ENCODE peak calls at places on chromosome 22, in six cellular contexts. One of them, this sample, is unnamed.

GRCh38 chr22:42991010-42991651 is 23.8 kb downstream of the PACSIN2 start:
- DNase-seq in GM10248: no peak
- DNase-seq in A549: no peak
- DNase-seq in mammary epithelial cell: peak
- DNase-seq in B cell: no peak
- DNase-seq in fibroblast of lung: peak
- DNase-seq in this sample: peak

GRCh38 chr22:39628563-39629080 is 58.1 kb downstream of the CACNA1I start:
- DNase-seq in A549: no peak
- DNase-seq in fibroblast of lung: no peak
- DNase-seq in mammary epithelial cell: no peak
- DNase-seq in B cell: no peak
- DNase-seq in GM10248: no peak
- DNase-seq in this sample: no peak

GRCh38 chr22:27851974-27852713 is 50.6 kb upstream of the MN1 start:
- DNase-seq in mammary epithelial cell: no peak
- DNase-seq in B cell: no peak
- DNase-seq in GM10248: no peak
- DNase-seq in A549: no peak
- DNase-seq in fibroblast of lung: no peak
- DNase-seq in this sample: no peak

GRCh38 chr22:18955696-18956095 is 19.6 kb upstream of the PRODH start:
- DNase-seq in GM10248: no peak
- DNase-seq in fibroblast of lung: no peak
- DNase-seq in mammary epithelial cell: no peak
- DNase-seq in B cell: peak
- DNase-seq in A549: no peak
- DNase-seq in this sample: peak

GRCh38 chr22:31084811-31085492 is 3.8 kb downstream of the SMTN start:
- DNase-seq in mammary epithelial cell: peak
- DNase-seq in B cell: peak
- DNase-seq in fibroblast of lung: peak
- DNase-seq in GM10248: peak
- DNase-seq in A549: no peak
- DNase-seq in this sample: peak

GRCh38 chr22:32352681-32353080 is 5.0 kb upstream of the RFPL3 start:
- DNase-seq in A549: no peak
- DNase-seq in mammary epithelial cell: no peak
- DNase-seq in GM10248: no peak
- DNase-seq in fibroblast of lung: no peak
- DNase-seq in B cell: no peak
- DNase-seq in this sample: no peak

GRCh38 chr22:33049125-33049729 is 9.0 kb downstream of the SYN3 start:
- DNase-seq in B cell: peak
- DNase-seq in fibroblast of lung: peak
- DNase-seq in A549: peak
- DNase-seq in GM10248: peak
- DNase-seq in mammary epithelial cell: peak
- DNase-seq in this sample: peak

GRCh38 chr22:30373331-30374325 is 13.6 kb downstream of the RNF215 start:
- DNase-seq in mammary epithelial cell: no peak
- DNase-seq in GM10248: no peak
- DNase-seq in fibroblast of lung: no peak
- DNase-seq in A549: no peak
- DNase-seq in B cell: no peak
- DNase-seq in this sample: no peak

GRCh38 chr22:48802576-48802975 is 1025.1 kb downstream of the BRD1 start:
- DNase-seq in B cell: no peak
- DNase-seq in GM10248: no peak
- DNase-seq in mammary epithelial cell: no peak
- DNase-seq in fibroblast of lung: no peak
- DNase-seq in A549: no peak
- DNase-seq in this sample: no peak

GRCh38 chr22:38320605-38321402 is 3.6 kb upstream of the CSNK1E start:
- DNase-seq in fibroblast of lung: no peak
- DNase-seq in A549: no peak
- DNase-seq in mammary epithelial cell: no peak
- DNase-seq in B cell: no peak
- DNase-seq in GM10248: no peak
- DNase-seq in this sample: no peak

GRCh38 chr22:48979482-48979881 is 848.2 kb downstream of the BRD1 start:
- DNase-seq in fibroblast of lung: no peak
- DNase-seq in B cell: no peak
- DNase-seq in GM10248: no peak
- DNase-seq in mammary epithelial cell: no peak
- DNase-seq in A549: peak
- DNase-seq in this sample: no peak

GRCh38 chr22:30332551-30332950 is 5.8 kb upstream of the TBC1D10A start:
- DNase-seq in A549: no peak
- DNase-seq in mammary epithelial cell: no peak
- DNase-seq in fibroblast of lung: no peak
- DNase-seq in GM10248: no peak
- DNase-seq in B cell: no peak
- DNase-seq in this sample: no peak

GRCh38 chr22:39729141-39729934 is 158.8 kb downstream of the CACNA1I start:
- DNase-seq in GM10248: no peak
- DNase-seq in A549: no peak
- DNase-seq in mammary epithelial cell: no peak
- DNase-seq in B cell: no peak
- DNase-seq in fibroblast of lung: no peak
- DNase-seq in this sample: no peak

GRCh38 chr22:40853961-40854360 is 2.5 kb downstream of the ST13 start:
- DNase-seq in mammary epithelial cell: peak
- DNase-seq in GM10248: no peak
- DNase-seq in fibroblast of lung: peak
- DNase-seq in A549: no peak
- DNase-seq in B cell: no peak
- DNase-seq in this sample: no peak

GRCh38 chr22:46681010-46681409 is 57.0 kb downstream of the CERK start:
- DNase-seq in fibroblast of lung: no peak
- DNase-seq in A549: peak
- DNase-seq in B cell: no peak
- DNase-seq in GM10248: peak
- DNase-seq in mammary epithelial cell: no peak
- DNase-seq in this sample: peak
- TF ChIP-seq CTCF in fibroblast of lung: no peak
- TF ChIP-seq CTCF in A549: no peak
- TF ChIP-seq CTCF in B cell: peak
- TF ChIP-seq CTCF in GM10248: peak
- TF ChIP-seq CTCF in mammary epithelial cell: no peak
- TF ChIP-seq CTCF in this sample: peak

GRCh38 chr22:50548046-50548912 is 2.6 kb downstream of the KLHDC7B start:
- DNase-seq in A549: no peak
- DNase-seq in GM10248: peak
- DNase-seq in fibroblast of lung: no peak
- DNase-seq in mammary epithelial cell: no peak
- DNase-seq in B cell: peak
- DNase-seq in this sample: peak
- TF ChIP-seq CTCF in A549: no peak
- TF ChIP-seq CTCF in GM10248: peak
- TF ChIP-seq CTCF in fibroblast of lung: no peak
- TF ChIP-seq CTCF in mammary epithelial cell: no peak
- TF ChIP-seq CTCF in B cell: no peak
- TF ChIP-seq CTCF in this sample: no peak

GRCh38 chr22:24093855-24094254 is 82.8 kb downstream of the CABIN1 start:
- DNase-seq in fibroblast of lung: no peak
- DNase-seq in GM10248: no peak
- DNase-seq in B cell: no peak
- DNase-seq in A549: no peak
- DNase-seq in mammary epithelial cell: no peak
- DNase-seq in this sample: no peak
- TF ChIP-seq CTCF in fibroblast of lung: no peak
- TF ChIP-seq CTCF in GM10248: no peak
- TF ChIP-seq CTCF in B cell: no peak
- TF ChIP-seq CTCF in A549: no peak
- TF ChIP-seq CTCF in mammary epithelial cell: no peak
- TF ChIP-seq CTCF in this sample: no peak

DNA sequence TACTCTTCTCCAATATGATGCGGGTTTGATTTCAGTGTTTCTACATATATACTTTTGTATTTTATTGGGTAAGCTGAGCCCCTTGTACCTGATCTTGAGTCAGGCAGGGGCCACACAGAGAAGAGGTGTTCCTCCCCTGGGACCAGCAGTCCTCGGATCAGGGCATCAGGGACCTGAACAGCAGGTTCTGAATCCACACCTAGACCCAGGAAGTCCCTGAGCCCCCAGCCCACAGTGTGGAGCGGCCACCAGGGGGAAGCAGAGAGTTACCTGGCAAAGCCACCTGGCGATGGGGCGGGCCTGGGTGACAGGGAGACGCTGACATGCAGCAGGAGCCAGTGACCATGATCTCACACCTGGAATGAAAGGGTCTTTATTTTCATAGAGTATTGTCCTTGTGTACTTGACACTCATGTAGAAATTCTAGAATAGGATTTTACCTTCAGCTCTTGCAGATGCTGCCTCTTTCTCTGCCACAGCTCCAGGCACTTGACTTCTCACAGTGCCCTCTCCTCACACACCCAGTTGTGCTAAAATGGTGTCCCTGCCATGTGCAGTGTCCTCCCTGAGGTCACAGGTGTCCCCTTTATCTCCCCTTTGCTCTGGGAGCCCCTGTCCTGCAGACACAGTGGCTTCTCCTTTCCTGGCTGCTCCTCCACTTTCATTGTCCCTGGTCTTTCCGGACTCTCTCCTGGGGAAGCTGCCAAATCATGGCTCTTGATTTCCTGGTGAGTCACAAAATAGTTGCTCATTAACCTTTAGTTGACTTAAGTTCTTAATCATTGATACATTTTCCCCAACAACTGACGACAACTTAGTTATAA is 48.5 kb downstream of the GGTLC2 start:
- DNase-seq in GM10248: peak
- DNase-seq in B cell: peak
- DNase-seq in mammary epithelial cell: peak
- DNase-seq in A549: peak
- DNase-seq in fibroblast of lung: peak
- DNase-seq in this sample: peak
- TF ChIP-seq CTCF in GM10248: peak
- TF ChIP-seq CTCF in B cell: peak
- TF ChIP-seq CTCF in mammary epithelial cell: peak
- TF ChIP-seq CTCF in A549: peak
- TF ChIP-seq CTCF in fibroblast of lung: no peak
- TF ChIP-seq CTCF in this sample: peak

GRCh38 chr22:20210473-20211059 is 57.6 kb downstream of the RTN4R start:
- DNase-seq in B cell: no peak
- DNase-seq in fibroblast of lung: no peak
- DNase-seq in GM10248: no peak
- DNase-seq in A549: no peak
- DNase-seq in mammary epithelial cell: no peak
- DNase-seq in this sample: no peak
- TF ChIP-seq CTCF in B cell: no peak
- TF ChIP-seq CTCF in fibroblast of lung: no peak
- TF ChIP-seq CTCF in GM10248: no peak
- TF ChIP-seq CTCF in A549: no peak
- TF ChIP-seq CTCF in mammary epithelial cell: no peak
- TF ChIP-seq CTCF in this sample: no peak

This sample was measured in GM20000.